ENCODE peak calls at places on chromosomes 2 and 18, in ten cellular contexts. A is spleen; M is SJSA1; R is HAP-1; D is mesendoderm; C is CD8-positive, alpha-beta memory T cell; O is left ventricle myocardium inferior; K is astrocyte of the cerebellum; P is fibroblast of lung; L is CD8-positive, alpha-beta T cell. B is an unnamed sample.

GRCh38 chr2:20156826-20157605 is 67.9 kb downstream of the SDC1 start:
- DNase-seq in A (no peak), M (peak; percentile 39), R (no peak), D (no peak), C (no peak), O (no peak), K (no peak), P (no peak), L (no peak), B (no peak)

GRCh38 chr2:26605195-26605968 is 35.8 kb downstream of the CIB4 start:
- DNase-seq in A (peak; percentile 48), M (peak; percentile 34), R (peak; percentile 60), D (peak; percentile 89), C (no peak), O (no peak), K (peak; percentile 26), P (peak; percentile 36), L (no peak), B (no peak)

GRCh38 chr2:239636808-239637207 is 236.0 kb upstream of the HDAC4 start:
- DNase-seq in A (no peak), M (no peak), R (no peak), D (no peak), C (no peak), O (no peak), K (no peak), P (peak; percentile 29), L (no peak), B (no peak)

GRCh38 chr2:68689553-68690537 is 44.8 kb upstream of the ARHGAP25 start:
- DNase-seq in A (no peak), M (no peak), R (no peak), D (peak; percentile 72), C (no peak), O (no peak), K (no peak), P (no peak), L (no peak), B (no peak)

GRCh38 chr2:33620-34019 is 12.7 kb downstream of the FAM110C start:
- DNase-seq in A (no peak), M (no peak), R (no peak), D (peak; percentile 47), C (peak; percentile 16), O (no peak), K (no peak), P (no peak), L (peak; percentile 32), B (no peak)

GRCh38 chr2:145593280-145593679 is 1073.4 kb upstream of the ZEB2 start:
- DNase-seq in A (no peak), M (no peak), R (no peak), D (no peak), C (no peak), O (no peak), K (no peak), P (no peak), L (no peak), B (no peak)

GRCh38 chr2:232533944-232534710 is 5.4 kb upstream of the CHRNG start:
- DNase-seq in A (peak; percentile 69), M (no peak), R (no peak), D (no peak), C (no peak), O (peak; percentile 12), K (no peak), P (no peak), L (no peak), B (no peak)

GRCh38 chr18:58754544-58755068 is 83.3 kb downstream of the MALT1 start:
- DNase-seq in A (peak; percentile 78), M (no peak), R (no peak), D (no peak), C (no peak), O (peak; percentile 49), K (peak; percentile 98), P (peak; percentile 33), L (no peak), B (peak; percentile 58)

GRCh38 chr18:54845788-54846187 is 17.5 kb downstream of the RAB27B start:
- DNase-seq in A (no peak), M (peak; percentile 28), R (no peak), D (no peak), C (no peak), O (no peak), K (no peak), P (peak; percentile 38), L (no peak), B (no peak)

GRCh38 chr2:191247381-191248057 is 2.3 kb downstream of the MYO1B start:
- DNase-seq in A (no peak), M (peak; percentile 76), R (peak; percentile 14), D (peak; percentile 94), C (no peak), O (no peak), K (peak; percentile 77), P (peak; percentile 99), L (no peak), B (no peak)

GRCh38 chr2:124983595-124983994 is 958.5 kb downstream of the CNTNAP5 start:
- DNase-seq in A (no peak), M (peak; percentile 11), R (no peak), D (no peak), C (no peak), O (no peak), K (peak; percentile 91), P (peak; percentile 93), L (no peak), B (no peak)

GRCh38 chr2:211416373-211416772 is 860.0 kb downstream of the CPS1 start:
- DNase-seq in A (no peak), M (no peak), R (no peak), D (no peak), C (no peak), O (no peak), K (no peak), P (no peak), L (no peak), B (no peak)

GRCh38 chr18:75160315-75160714 is 48.6 kb downstream of the PTGR3 start:
- DNase-seq in A (no peak), M (no peak), R (no peak), D (peak; percentile 10), C (no peak), O (no peak), K (no peak), P (peak; percentile 7), L (no peak), B (no peak)

GRCh38 chr2:25276569-25277465 is 64.9 kb downstream of the DNMT3A start:
- DNase-seq in A (peak; percentile 94), M (no peak), R (no peak), D (peak; percentile 77), C (peak; percentile 76), O (peak; percentile 51), K (no peak), P (peak; percentile 39), L (peak; percentile 64), B (no peak)
- H3K4me3 ChIP-seq in A (peak overlapping the region; percentile 69), M (no peak overlapping the region), R (no peak overlapping the region), D (peak overlapping the region; percentile 37), C (peak overlapping the region; percentile 41), O (peak overlapping the region; percentile 62), K (peak overlapping the region; percentile 5), P (no peak overlapping the region), L (peak overlapping the region; percentile 55), B (peak overlapping the region; percentile 45)

GRCh38 chr18:10522574-10522973 is 3.3 kb upstream of the NAPG start:
- DNase-seq in A (no peak), M (no peak), R (no peak), D (no peak), C (no peak), O (no peak), K (no peak), P (no peak), L (no peak), B (no peak)

GRCh38 chr18:10516078-10516477 is 9.7 kb upstream of the NAPG start:
- DNase-seq in A (no peak), M (no peak), R (no peak), D (no peak), C (no peak), O (no peak), K (no peak), P (no peak), L (no peak), B (no peak)

GRCh38 chr18:10518595-10519273 is 7.1 kb upstream of the NAPG start:
- DNase-seq in A (no peak), M (no peak), R (peak; percentile 29), D (peak; percentile 48), C (no peak), O (peak; percentile 53), K (no peak), P (peak; percentile 24), L (no peak), B (no peak)

GRCh38 chr18:10519999-10520935 is 5.6 kb upstream of the NAPG start:
- DNase-seq in A (peak; percentile 89), M (peak; percentile 64), R (peak; percentile 86), D (peak; percentile 87), C (peak; percentile 18), O (peak; percentile 79), K (peak; percentile 97), P (peak; percentile 85), L (peak; percentile 30), B (peak; percentile 93)

DNA sequence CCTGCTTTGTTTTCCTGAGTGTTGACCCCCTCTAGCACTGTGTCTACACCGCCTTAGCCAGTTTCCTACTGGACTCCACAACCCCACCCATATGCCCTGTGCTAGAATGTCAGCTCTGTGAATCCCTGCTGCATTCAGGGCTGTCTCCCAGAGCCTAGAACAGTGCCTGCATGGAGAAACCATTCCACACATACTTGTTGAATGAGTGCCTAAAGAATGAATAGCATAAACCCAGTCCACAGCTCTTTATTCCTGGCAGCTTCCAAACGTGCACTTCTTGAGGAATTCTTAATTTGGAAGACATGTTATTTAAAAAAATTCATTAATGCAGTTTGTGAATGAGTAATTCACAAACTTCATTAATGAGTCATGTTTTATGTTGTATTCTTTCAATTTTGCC is 6.5 kb upstream of the NAPG start:
- DNase-seq in A (no peak), M (no peak), R (no peak), D (no peak), C (no peak), O (no peak), K (no peak), P (peak; percentile 58), L (no peak), B (no peak)
- H3K4me3 ChIP-seq in A (no peak overlapping the region), M (no peak overlapping the region), R (no peak overlapping the region), D (no peak overlapping the region), C (no peak overlapping the region), O (no peak overlapping the region), K (no peak overlapping the region), P (no peak overlapping the region), L (no peak overlapping the region), B (no peak overlapping the region)

DNA sequence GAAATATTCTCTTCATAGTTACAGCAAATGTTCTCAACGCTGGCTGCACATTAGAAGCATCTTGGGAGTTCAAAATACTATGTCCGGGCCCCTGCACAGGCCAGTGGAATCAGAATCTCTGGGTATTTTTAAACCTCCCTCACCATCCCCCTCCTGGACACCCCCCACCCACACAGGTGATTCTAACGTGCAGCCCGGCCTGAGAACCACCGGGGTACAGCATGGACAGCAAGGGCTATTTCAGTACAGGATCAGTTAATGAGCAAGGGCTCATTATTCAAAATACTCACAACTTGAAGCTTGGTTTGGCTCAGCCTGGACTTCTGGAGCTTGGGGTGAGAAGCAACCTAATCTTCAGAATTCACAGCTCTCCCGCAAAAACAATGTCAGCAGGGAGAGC is 31.4 kb downstream of the INO80C start:
- DNase-seq in A (no peak), M (no peak), R (no peak), D (peak; percentile 20), C (no peak), O (no peak), K (no peak), P (no peak), L (no peak), B (no peak)
- H3K4me3 ChIP-seq in A (peak overlapping the region; percentile 1), M (no peak overlapping the region), R (no peak overlapping the region), D (no peak overlapping the region), C (no peak overlapping the region), O (no peak overlapping the region), K (no peak overlapping the region), P (no peak overlapping the region), L (no peak overlapping the region), B (no peak overlapping the region)

GRCh38 chr18:5490753-5491240 is 53.0 kb downstream of the EPB41L3 start:
- DNase-seq in A (no peak), M (no peak), R (no peak), D (no peak), C (no peak), O (no peak), K (no peak), P (no peak), L (no peak), B (no peak)

GRCh38 chr18:5488844-5489243 is 55.0 kb downstream of the EPB41L3 start:
- DNase-seq in A (no peak), M (no peak), R (no peak), D (no peak), C (no peak), O (no peak), K (no peak), P (peak; percentile 8), L (no peak), B (no peak)
- H3K4me3 ChIP-seq in A (no peak overlapping the region), M (no peak overlapping the region), R (no peak overlapping the region), D (no peak overlapping the region), C (no peak overlapping the region), O (no peak overlapping the region), K (no peak overlapping the region), P (no peak overlapping the region), L (no peak overlapping the region), B (no peak overlapping the region)